ENCODE peak calls at places on chromosomes 4 and X, in seven cellular contexts. One of them, this sample, is unnamed.

GRCh38 chr4:53932784-53933183 is 131.6 kb downstream of the CHIC2 start:
- DNase-seq in neuronal stem cell: no peak
- DNase-seq in mucosa of descending colon: no peak
- DNase-seq in suprapubic skin: no peak
- DNase-seq in adipocyte: peak
- DNase-seq in psoas muscle: no peak
- DNase-seq in GM23248: peak
- DNase-seq in this sample: peak

GRCh38 chrX:24494544-24495113 is 29.5 kb downstream of the PDK3 start:
- DNase-seq in neuronal stem cell: no peak
- DNase-seq in mucosa of descending colon: no peak
- DNase-seq in suprapubic skin: no peak
- DNase-seq in adipocyte: peak
- DNase-seq in psoas muscle: no peak
- DNase-seq in GM23248: peak
- DNase-seq in this sample: peak

GRCh38 chrX:154459843-154460242 is 1.8 kb downstream of the PLXNA3 start:
- DNase-seq in neuronal stem cell: no peak
- DNase-seq in mucosa of descending colon: no peak
- DNase-seq in suprapubic skin: no peak
- DNase-seq in adipocyte: peak
- DNase-seq in psoas muscle: no peak
- DNase-seq in GM23248: peak
- DNase-seq in this sample: peak

GRCh38 chrX:117010243-117010642 is 547.5 kb upstream of the CT83 start:
- DNase-seq in neuronal stem cell: no peak
- DNase-seq in mucosa of descending colon: no peak
- DNase-seq in suprapubic skin: no peak
- DNase-seq in adipocyte: no peak
- DNase-seq in psoas muscle: no peak
- DNase-seq in GM23248: no peak
- DNase-seq in this sample: no peak

GRCh38 chr4:152118108-152118507 is 357.3 kb upstream of the GATB start:
- DNase-seq in neuronal stem cell: no peak
- DNase-seq in mucosa of descending colon: no peak
- DNase-seq in suprapubic skin: no peak
- DNase-seq in adipocyte: no peak
- DNase-seq in psoas muscle: no peak
- DNase-seq in GM23248: no peak
- DNase-seq in this sample: no peak

GRCh38 chr4:186104114-186104894 is at the start of gene FAM149A:
- DNase-seq in neuronal stem cell: no peak
- DNase-seq in mucosa of descending colon: peak
- DNase-seq in suprapubic skin: no peak
- DNase-seq in adipocyte: peak
- DNase-seq in psoas muscle: peak
- DNase-seq in GM23248: peak
- DNase-seq in this sample: no peak

GRCh38 chr4:183130328-183131155 is 31.5 kb downstream of the WWC2 start:
- DNase-seq in neuronal stem cell: no peak
- DNase-seq in mucosa of descending colon: no peak
- DNase-seq in suprapubic skin: no peak
- DNase-seq in adipocyte: peak
- DNase-seq in psoas muscle: no peak
- DNase-seq in GM23248: peak
- DNase-seq in this sample: no peak

GRCh38 chr4:74228691-74229640 is 71.0 kb downstream of the MTHFD2L start:
- DNase-seq in neuronal stem cell: peak
- DNase-seq in mucosa of descending colon: peak
- DNase-seq in suprapubic skin: no peak
- DNase-seq in adipocyte: peak
- DNase-seq in psoas muscle: peak
- DNase-seq in GM23248: peak
- DNase-seq in this sample: peak

GRCh38 chr4:8181844-8182243 is 17.2 kb upstream of the SH3TC1 start:
- DNase-seq in neuronal stem cell: no peak
- DNase-seq in mucosa of descending colon: no peak
- DNase-seq in suprapubic skin: no peak
- DNase-seq in adipocyte: no peak
- DNase-seq in psoas muscle: no peak
- DNase-seq in GM23248: no peak
- DNase-seq in this sample: no peak

GRCh38 chrX:49276671-49277519 is 7.3 kb downstream of the PPP1R3F start:
- DNase-seq in neuronal stem cell: no peak
- DNase-seq in mucosa of descending colon: no peak
- DNase-seq in suprapubic skin: no peak
- DNase-seq in adipocyte: no peak
- DNase-seq in psoas muscle: no peak
- DNase-seq in GM23248: peak
- DNase-seq in this sample: peak

GRCh38 chrX:1661922-1662221 is 47.0 kb downstream of the ASMT start:
- DNase-seq in neuronal stem cell: no peak
- DNase-seq in mucosa of descending colon: no peak
- DNase-seq in suprapubic skin: no peak
- DNase-seq in adipocyte: no peak
- DNase-seq in psoas muscle: no peak
- DNase-seq in GM23248: no peak
- DNase-seq in this sample: no peak

GRCh38 chrX:148947399-148948025 is 447.1 kb downstream of the AFF2 start:
- DNase-seq in neuronal stem cell: no peak
- DNase-seq in mucosa of descending colon: no peak
- DNase-seq in suprapubic skin: no peak
- DNase-seq in adipocyte: no peak
- DNase-seq in psoas muscle: no peak
- DNase-seq in GM23248: no peak
- DNase-seq in this sample: no peak

GRCh38 chrX:39633293-39633692 is 464.5 kb downstream of the BCOR start:
- DNase-seq in neuronal stem cell: no peak
- DNase-seq in mucosa of descending colon: no peak
- DNase-seq in suprapubic skin: no peak
- DNase-seq in adipocyte: peak
- DNase-seq in psoas muscle: no peak
- DNase-seq in GM23248: peak
- DNase-seq in this sample: no peak

GRCh38 chr4:39353478-39354177 is 12.5 kb downstream of the RFC1 start:
- DNase-seq in neuronal stem cell: no peak
- DNase-seq in mucosa of descending colon: no peak
- DNase-seq in suprapubic skin: no peak
- DNase-seq in adipocyte: peak
- DNase-seq in psoas muscle: no peak
- DNase-seq in GM23248: peak
- DNase-seq in this sample: no peak

GRCh38 chr4:92234393-92235176 is 69.2 kb upstream of the GRID2 start:
- DNase-seq in neuronal stem cell: no peak
- DNase-seq in mucosa of descending colon: no peak
- DNase-seq in suprapubic skin: no peak
- DNase-seq in adipocyte: peak
- DNase-seq in psoas muscle: no peak
- DNase-seq in GM23248: peak
- DNase-seq in this sample: peak

GRCh38 chr4:145709843-145710242 is 29.9 kb downstream of the C4orf51 start:
- DNase-seq in neuronal stem cell: no peak
- DNase-seq in mucosa of descending colon: no peak
- DNase-seq in suprapubic skin: no peak
- DNase-seq in adipocyte: peak
- DNase-seq in psoas muscle: no peak
- DNase-seq in GM23248: peak
- DNase-seq in this sample: peak

GRCh38 chrX:74421181-74422028 is at the start of gene SLC16A2:
- DNase-seq in neuronal stem cell: peak
- DNase-seq in mucosa of descending colon: peak
- DNase-seq in suprapubic skin: peak
- DNase-seq in adipocyte: peak
- DNase-seq in psoas muscle: peak
- DNase-seq in GM23248: peak
- DNase-seq in this sample: peak

GRCh38 chr4:109977854-109978501 is 65.3 kb downstream of the EGF start:
- DNase-seq in neuronal stem cell: no peak
- DNase-seq in mucosa of descending colon: no peak
- DNase-seq in suprapubic skin: no peak
- DNase-seq in adipocyte: peak
- DNase-seq in psoas muscle: no peak
- DNase-seq in GM23248: peak
- DNase-seq in this sample: peak

GRCh38 chr4:30840571-30840970 is 120.4 kb downstream of the PCDH7 start:
- DNase-seq in neuronal stem cell: no peak
- DNase-seq in mucosa of descending colon: no peak
- DNase-seq in suprapubic skin: no peak
- DNase-seq in adipocyte: peak
- DNase-seq in psoas muscle: no peak
- DNase-seq in GM23248: no peak
- DNase-seq in this sample: no peak

DNA sequence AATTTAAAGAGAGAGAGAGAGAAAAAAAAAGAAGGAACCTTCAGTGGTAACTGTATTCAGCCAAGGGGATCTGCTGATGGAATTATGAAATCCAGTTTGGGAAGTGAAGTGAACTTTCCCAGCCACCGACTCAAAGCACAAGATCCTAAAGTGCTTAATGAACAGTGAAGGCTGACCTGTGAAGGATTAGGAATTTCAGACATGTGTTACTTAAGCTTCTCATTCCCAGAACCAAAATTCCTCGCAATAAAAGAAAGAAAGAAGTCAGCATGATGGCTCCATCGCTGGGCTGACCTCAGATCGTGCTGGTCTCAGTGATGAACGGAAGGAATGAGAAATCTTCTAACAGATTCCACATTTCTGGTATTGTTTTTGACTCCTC is 135.2 kb downstream of the ARSF start:
- DNase-seq in neuronal stem cell: no peak
- DNase-seq in mucosa of descending colon: no peak
- DNase-seq in suprapubic skin: no peak
- DNase-seq in adipocyte: peak
- DNase-seq in psoas muscle: no peak
- DNase-seq in GM23248: peak
- DNase-seq in this sample: peak
- H3K4me3 ChIP-seq in neuronal stem cell: no peak
- H3K4me3 ChIP-seq in mucosa of descending colon: no peak
- H3K4me3 ChIP-seq in suprapubic skin: no peak
- H3K4me3 ChIP-seq in adipocyte: peak
- H3K4me3 ChIP-seq in psoas muscle: no peak
- H3K4me3 ChIP-seq in GM23248: peak
- H3K4me3 ChIP-seq in this sample: no peak

DNA sequence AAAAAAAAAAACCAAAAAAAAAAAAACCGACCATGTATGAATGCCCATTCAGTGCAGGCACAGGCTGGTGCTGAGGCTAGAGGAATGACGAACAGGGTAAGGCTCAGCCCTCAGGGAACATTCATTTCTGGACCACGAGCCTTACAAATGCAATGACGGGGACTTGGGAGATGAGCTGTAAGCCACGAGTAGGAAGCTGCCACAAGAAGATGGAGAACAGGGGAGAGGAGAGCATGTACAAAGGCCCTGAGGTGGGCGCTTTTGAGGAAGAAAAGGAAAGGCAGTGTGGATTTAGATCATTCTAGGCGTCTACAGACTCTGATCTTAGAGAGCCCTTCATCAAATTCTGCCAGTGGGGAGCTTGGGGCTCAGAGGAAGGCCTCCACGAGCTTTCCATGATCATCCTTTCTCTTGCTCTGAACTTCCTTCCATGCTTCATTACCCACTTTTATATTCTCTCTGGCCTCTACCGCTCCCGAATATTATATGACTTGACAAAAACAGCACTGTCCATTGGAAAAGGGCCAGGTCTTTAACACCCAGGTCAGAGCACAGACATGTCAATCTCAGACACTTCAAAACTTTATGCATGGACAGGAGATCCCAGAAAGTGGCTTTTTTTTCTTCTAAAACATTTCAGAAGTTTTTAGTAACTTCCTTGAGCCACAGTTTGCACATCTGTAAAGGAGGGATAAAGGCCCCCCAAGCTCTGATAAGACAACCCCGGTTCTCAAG is 3.3 kb upstream of the ZNF518B start:
- DNase-seq in neuronal stem cell: no peak
- DNase-seq in mucosa of descending colon: no peak
- DNase-seq in suprapubic skin: no peak
- DNase-seq in adipocyte: no peak
- DNase-seq in psoas muscle: no peak
- DNase-seq in GM23248: no peak
- DNase-seq in this sample: no peak
- H3K4me3 ChIP-seq in neuronal stem cell: no peak
- H3K4me3 ChIP-seq in mucosa of descending colon: no peak
- H3K4me3 ChIP-seq in suprapubic skin: no peak
- H3K4me3 ChIP-seq in adipocyte: peak
- H3K4me3 ChIP-seq in psoas muscle: no peak
- H3K4me3 ChIP-seq in GM23248: no peak
- H3K4me3 ChIP-seq in this sample: no peak

DNA sequence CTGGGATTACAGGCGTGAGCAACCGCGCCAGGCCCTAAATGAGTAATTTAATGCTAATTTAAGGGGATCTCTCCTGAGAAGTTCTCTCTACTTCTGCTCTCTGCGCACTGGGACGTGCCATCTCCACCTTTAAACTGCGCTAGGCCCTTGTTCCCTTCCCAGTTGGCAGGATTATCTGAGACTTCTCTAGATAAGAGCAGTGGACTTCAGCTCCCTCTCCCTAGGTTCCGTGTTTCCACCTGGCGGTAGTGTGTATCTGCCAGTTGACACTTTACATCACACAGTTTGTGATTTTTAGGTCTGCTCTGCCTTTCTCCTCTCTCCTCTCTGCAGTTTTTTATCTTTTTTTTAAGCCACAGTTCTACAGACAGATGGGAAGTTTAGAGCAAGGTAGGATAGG is 40.2 kb downstream of the ARHGAP10 start:
- DNase-seq in neuronal stem cell: no peak
- DNase-seq in mucosa of descending colon: no peak
- DNase-seq in suprapubic skin: no peak
- DNase-seq in adipocyte: no peak
- DNase-seq in psoas muscle: no peak
- DNase-seq in GM23248: no peak
- DNase-seq in this sample: no peak
- H3K4me3 ChIP-seq in neuronal stem cell: no peak
- H3K4me3 ChIP-seq in mucosa of descending colon: no peak
- H3K4me3 ChIP-seq in suprapubic skin: no peak
- H3K4me3 ChIP-seq in adipocyte: peak
- H3K4me3 ChIP-seq in psoas muscle: peak
- H3K4me3 ChIP-seq in GM23248: peak
- H3K4me3 ChIP-seq in this sample: no peak

GRCh38 chrX:7120578-7121219 is 26.8 kb upstream of the STS start:
- DNase-seq in neuronal stem cell: no peak
- DNase-seq in mucosa of descending colon: no peak
- DNase-seq in suprapubic skin: no peak
- DNase-seq in adipocyte: peak
- DNase-seq in psoas muscle: no peak
- DNase-seq in GM23248: peak
- DNase-seq in this sample: peak

GRCh38 chrX:7115557-7115956 is 32.0 kb upstream of the STS start:
- DNase-seq in neuronal stem cell: no peak
- DNase-seq in mucosa of descending colon: no peak
- DNase-seq in suprapubic skin: no peak
- DNase-seq in adipocyte: no peak
- DNase-seq in psoas muscle: no peak
- DNase-seq in GM23248: no peak
- DNase-seq in this sample: peak

GRCh38 chrX:7116081-7116480 is 31.4 kb upstream of the STS start:
- DNase-seq in neuronal stem cell: no peak
- DNase-seq in mucosa of descending colon: no peak
- DNase-seq in suprapubic skin: no peak
- DNase-seq in adipocyte: no peak
- DNase-seq in psoas muscle: no peak
- DNase-seq in GM23248: no peak
- DNase-seq in this sample: no peak

GRCh38 chrX:7117587-7117986 is 29.9 kb upstream of the STS start:
- DNase-seq in neuronal stem cell: no peak
- DNase-seq in mucosa of descending colon: no peak
- DNase-seq in suprapubic skin: no peak
- DNase-seq in adipocyte: no peak
- DNase-seq in psoas muscle: no peak
- DNase-seq in GM23248: no peak
- DNase-seq in this sample: no peak

GRCh38 chrX:7119927-7120577 is 27.5 kb upstream of the STS start:
- DNase-seq in neuronal stem cell: no peak
- DNase-seq in mucosa of descending colon: no peak
- DNase-seq in suprapubic skin: no peak
- DNase-seq in adipocyte: no peak
- DNase-seq in psoas muscle: no peak
- DNase-seq in GM23248: no peak
- DNase-seq in this sample: no peak
- H3K4me3 ChIP-seq in neuronal stem cell: no peak
- H3K4me3 ChIP-seq in mucosa of descending colon: no peak
- H3K4me3 ChIP-seq in suprapubic skin: no peak
- H3K4me3 ChIP-seq in adipocyte: peak
- H3K4me3 ChIP-seq in psoas muscle: no peak
- H3K4me3 ChIP-seq in GM23248: no peak
- H3K4me3 ChIP-seq in this sample: no peak

This sample was measured in foreskin fibroblast.